ENCODE peak calls at places on chromosomes 16 and 17, in ten cellular contexts. One of them, this sample, is unnamed.

GRCh38 chr16:54359555-54359954 is 73.0 kb upstream of the IRX3 start:
- DNase-seq in right cardiac atrium: no peak
- DNase-seq in fibroblast of lung: no peak
- DNase-seq in SK-N-SH: no peak
- DNase-seq in IMR-90: no peak
- DNase-seq in Peyer's patch: no peak
- DNase-seq in tibial nerve: no peak
- DNase-seq in tibial artery: no peak
- DNase-seq in lower lobe of right lung: no peak
- DNase-seq in body of pancreas: no peak
- DNase-seq in this sample: no peak

GRCh38 chr17:75159196-75160031 is 5.1 kb upstream of the JPT1 start:
- DNase-seq in body of pancreas: no peak
- DNase-seq in Peyer's patch: peak; percentile 34
- DNase-seq in SK-N-SH: no peak
- DNase-seq in lower lobe of right lung: no peak
- DNase-seq in IMR-90: peak; percentile 78
- DNase-seq in tibial nerve: no peak
- DNase-seq in fibroblast of lung: peak; percentile 38
- DNase-seq in tibial artery: peak; percentile 16
- DNase-seq in right cardiac atrium: no peak
- DNase-seq in this sample: no peak

GRCh38 chr17:40348136-40348504 is 16.4 kb downstream of the GJD3 start:
- DNase-seq in lower lobe of right lung: no peak
- DNase-seq in body of pancreas: no peak
- DNase-seq in right cardiac atrium: no peak
- DNase-seq in Peyer's patch: no peak
- DNase-seq in SK-N-SH: no peak
- DNase-seq in IMR-90: no peak
- DNase-seq in fibroblast of lung: no peak
- DNase-seq in tibial artery: no peak
- DNase-seq in tibial nerve: no peak
- DNase-seq in this sample: no peak

GRCh38 chr17:51435641-51436091 is 175.3 kb downstream of the UTP18 start:
- DNase-seq in body of pancreas: peak; percentile 77
- DNase-seq in lower lobe of right lung: peak; percentile 61
- DNase-seq in SK-N-SH: peak; percentile 66
- DNase-seq in Peyer's patch: peak; percentile 48
- DNase-seq in tibial nerve: peak; percentile 17
- DNase-seq in fibroblast of lung: no peak
- DNase-seq in IMR-90: peak; percentile 4
- DNase-seq in tibial artery: no peak
- DNase-seq in right cardiac atrium: peak; percentile 57
- DNase-seq in this sample: peak; percentile 27

GRCh38 chr17:80877829-80878303 is 113.8 kb upstream of the CHMP6 start:
- DNase-seq in SK-N-SH: no peak
- DNase-seq in tibial nerve: no peak
- DNase-seq in fibroblast of lung: no peak
- DNase-seq in right cardiac atrium: no peak
- DNase-seq in Peyer's patch: peak; percentile 40
- DNase-seq in IMR-90: no peak
- DNase-seq in tibial artery: peak; percentile 45
- DNase-seq in body of pancreas: peak; percentile 4
- DNase-seq in lower lobe of right lung: peak; percentile 20
- DNase-seq in this sample: no peak

GRCh38 chr16:82580293-82580900 is 46.4 kb upstream of the CDH13 start:
- DNase-seq in tibial nerve: no peak
- DNase-seq in lower lobe of right lung: no peak
- DNase-seq in tibial artery: no peak
- DNase-seq in right cardiac atrium: no peak
- DNase-seq in body of pancreas: no peak
- DNase-seq in SK-N-SH: peak; percentile 22
- DNase-seq in Peyer's patch: peak; percentile 47
- DNase-seq in IMR-90: no peak
- DNase-seq in fibroblast of lung: no peak
- DNase-seq in this sample: no peak

GRCh38 chr16:78638371-78638770 is 538.9 kb downstream of the WWOX start:
- DNase-seq in right cardiac atrium: no peak
- DNase-seq in IMR-90: no peak
- DNase-seq in fibroblast of lung: no peak
- DNase-seq in tibial artery: no peak
- DNase-seq in tibial nerve: no peak
- DNase-seq in SK-N-SH: peak; percentile 13
- DNase-seq in body of pancreas: no peak
- DNase-seq in Peyer's patch: no peak
- DNase-seq in lower lobe of right lung: no peak
- DNase-seq in this sample: no peak

GRCh38 chr17:61209524-61209923 is 190.1 kb upstream of the TBX2 start:
- DNase-seq in IMR-90: no peak
- DNase-seq in lower lobe of right lung: no peak
- DNase-seq in tibial nerve: peak; percentile 21
- DNase-seq in body of pancreas: no peak
- DNase-seq in SK-N-SH: no peak
- DNase-seq in right cardiac atrium: no peak
- DNase-seq in tibial artery: no peak
- DNase-seq in fibroblast of lung: no peak
- DNase-seq in Peyer's patch: no peak
- DNase-seq in this sample: no peak

GRCh38 chr16:67100569-67101300 is 9.0 kb upstream of the PHAF1 start:
- DNase-seq in tibial nerve: no peak
- DNase-seq in body of pancreas: no peak
- DNase-seq in Peyer's patch: no peak
- DNase-seq in SK-N-SH: peak; percentile 44
- DNase-seq in IMR-90: peak; percentile 56
- DNase-seq in tibial artery: no peak
- DNase-seq in fibroblast of lung: peak; percentile 70
- DNase-seq in lower lobe of right lung: no peak
- DNase-seq in right cardiac atrium: no peak
- DNase-seq in this sample: no peak

GRCh38 chr17:42759982-42760651 is 910 bp upstream of the RAMP2 start:
- DNase-seq in body of pancreas: no peak
- DNase-seq in IMR-90: no peak
- DNase-seq in SK-N-SH: no peak
- DNase-seq in Peyer's patch: no peak
- DNase-seq in right cardiac atrium: no peak
- DNase-seq in fibroblast of lung: no peak
- DNase-seq in lower lobe of right lung: no peak
- DNase-seq in tibial nerve: no peak
- DNase-seq in tibial artery: no peak
- DNase-seq in this sample: no peak

GRCh38 chr17:57929392-57929791 is 25.8 kb downstream of the CUEDC1 start:
- DNase-seq in tibial artery: no peak
- DNase-seq in SK-N-SH: no peak
- DNase-seq in IMR-90: no peak
- DNase-seq in lower lobe of right lung: no peak
- DNase-seq in fibroblast of lung: no peak
- DNase-seq in right cardiac atrium: no peak
- DNase-seq in Peyer's patch: no peak
- DNase-seq in tibial nerve: no peak
- DNase-seq in body of pancreas: no peak
- DNase-seq in this sample: no peak

GRCh38 chr16:4303973-4304372 is 11.9 kb upstream of the GLIS2 start:
- DNase-seq in lower lobe of right lung: no peak
- DNase-seq in fibroblast of lung: no peak
- DNase-seq in tibial artery: no peak
- DNase-seq in SK-N-SH: peak; percentile 47
- DNase-seq in tibial nerve: no peak
- DNase-seq in right cardiac atrium: no peak
- DNase-seq in Peyer's patch: no peak
- DNase-seq in IMR-90: no peak
- DNase-seq in body of pancreas: no peak
- DNase-seq in this sample: no peak

GRCh38 chr17:81556863-81557262 is 4.7 kb upstream of the FAAP100 start:
- DNase-seq in body of pancreas: no peak
- DNase-seq in Peyer's patch: no peak
- DNase-seq in right cardiac atrium: no peak
- DNase-seq in SK-N-SH: no peak
- DNase-seq in IMR-90: no peak
- DNase-seq in lower lobe of right lung: no peak
- DNase-seq in tibial artery: no peak
- DNase-seq in tibial nerve: no peak
- DNase-seq in fibroblast of lung: no peak
- DNase-seq in this sample: no peak

GRCh38 chr16:88437367-88437964 is 15.6 kb upstream of the ZFPM1 start:
- DNase-seq in Peyer's patch: peak; percentile 76
- DNase-seq in tibial nerve: no peak
- DNase-seq in lower lobe of right lung: peak; percentile 69
- DNase-seq in right cardiac atrium: peak; percentile 61
- DNase-seq in fibroblast of lung: peak; percentile 26
- DNase-seq in body of pancreas: peak; percentile 59
- DNase-seq in tibial artery: no peak
- DNase-seq in IMR-90: peak; percentile 27
- DNase-seq in SK-N-SH: peak; percentile 95
- DNase-seq in this sample: no peak

GRCh38 chr17:31320231-31320630 is 1.2 kb downstream of the EVI2A start:
- DNase-seq in tibial nerve: no peak
- DNase-seq in right cardiac atrium: no peak
- DNase-seq in fibroblast of lung: no peak
- DNase-seq in Peyer's patch: no peak
- DNase-seq in IMR-90: no peak
- DNase-seq in body of pancreas: no peak
- DNase-seq in SK-N-SH: no peak
- DNase-seq in lower lobe of right lung: no peak
- DNase-seq in tibial artery: no peak
- DNase-seq in this sample: no peak

GRCh38 chr16:66616592-66616991 is 12.1 kb downstream of the CMTM3 start:
- DNase-seq in Peyer's patch: no peak
- DNase-seq in body of pancreas: no peak
- DNase-seq in IMR-90: peak; percentile 10
- DNase-seq in tibial artery: peak; percentile 42
- DNase-seq in right cardiac atrium: no peak
- DNase-seq in tibial nerve: no peak
- DNase-seq in fibroblast of lung: no peak
- DNase-seq in lower lobe of right lung: no peak
- DNase-seq in SK-N-SH: no peak
- DNase-seq in this sample: no peak

GRCh38 chr16:75000481-75001081 is 1.8 kb downstream of the ZNRF1 start:
- DNase-seq in tibial nerve: no peak
- DNase-seq in body of pancreas: no peak
- DNase-seq in lower lobe of right lung: no peak
- DNase-seq in fibroblast of lung: no peak
- DNase-seq in tibial artery: no peak
- DNase-seq in IMR-90: peak; percentile 37
- DNase-seq in right cardiac atrium: peak; percentile 22
- DNase-seq in Peyer's patch: no peak
- DNase-seq in SK-N-SH: peak; percentile 61
- DNase-seq in this sample: no peak

GRCh38 chr17:22707626-22708025 is 1015.3 kb downstream of the KCNJ18 start:
- DNase-seq in SK-N-SH: no peak
- DNase-seq in IMR-90: no peak
- DNase-seq in body of pancreas: no peak
- DNase-seq in tibial nerve: no peak
- DNase-seq in fibroblast of lung: no peak
- DNase-seq in Peyer's patch: no peak
- DNase-seq in tibial artery: no peak
- DNase-seq in right cardiac atrium: no peak
- DNase-seq in lower lobe of right lung: no peak
- DNase-seq in this sample: no peak

GRCh38 chr16:70709457-70709856 is 23.6 kb upstream of the MTSS2 start:
- DNase-seq in IMR-90: no peak
- DNase-seq in tibial artery: no peak
- DNase-seq in body of pancreas: no peak
- DNase-seq in fibroblast of lung: no peak
- DNase-seq in SK-N-SH: no peak
- DNase-seq in tibial nerve: no peak
- DNase-seq in Peyer's patch: no peak
- DNase-seq in lower lobe of right lung: no peak
- DNase-seq in right cardiac atrium: no peak
- DNase-seq in this sample: no peak
- H3K27ac ChIP-seq in IMR-90: no peak overlapping the region
- H3K27ac ChIP-seq in tibial artery: peak overlapping the region; percentile 100
- H3K27ac ChIP-seq in body of pancreas: no peak overlapping the region
- H3K27ac ChIP-seq in fibroblast of lung: no peak overlapping the region
- H3K27ac ChIP-seq in SK-N-SH: no peak overlapping the region
- H3K27ac ChIP-seq in tibial nerve: peak overlapping the region; percentile 87
- H3K27ac ChIP-seq in Peyer's patch: no peak overlapping the region
- H3K27ac ChIP-seq in lower lobe of right lung: peak overlapping the region; percentile 64
- H3K27ac ChIP-seq in right cardiac atrium: no peak overlapping the region
- H3K27ac ChIP-seq in this sample: no peak overlapping the region

DNA sequence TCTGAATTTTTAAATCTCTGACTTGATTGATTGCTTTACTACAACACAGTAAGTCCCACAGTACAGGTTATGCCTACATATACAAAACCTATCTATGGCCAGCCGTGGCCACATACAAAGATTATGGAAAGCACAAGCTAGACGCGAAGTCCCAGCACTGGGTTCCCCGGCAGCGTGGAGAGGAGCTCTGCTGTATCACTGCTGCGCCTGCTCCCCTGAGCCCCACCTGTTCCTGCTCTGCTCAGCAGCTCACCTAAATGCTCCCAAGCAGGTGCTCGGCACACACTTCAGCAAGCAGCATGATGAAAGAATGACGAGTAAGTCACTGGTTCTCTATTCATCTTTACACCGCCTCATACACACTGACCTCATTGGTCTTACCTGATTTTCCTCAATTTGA is 20.6 kb downstream of the ZDHHC7 start:
- DNase-seq in body of pancreas: no peak
- DNase-seq in lower lobe of right lung: peak; percentile 36
- DNase-seq in right cardiac atrium: no peak
- DNase-seq in tibial artery: no peak
- DNase-seq in fibroblast of lung: no peak
- DNase-seq in IMR-90: no peak
- DNase-seq in SK-N-SH: no peak
- DNase-seq in tibial nerve: no peak
- DNase-seq in Peyer's patch: no peak
- DNase-seq in this sample: no peak
- H3K4me1 ChIP-seq in body of pancreas: peaks cover 24% of the 10 kb centered on the region
- H3K4me1 ChIP-seq in lower lobe of right lung: peaks cover 52% of the 10 kb centered on the region
- H3K4me1 ChIP-seq in right cardiac atrium: no peaks in the 10 kb centered on the region
- H3K4me1 ChIP-seq in tibial artery: peaks cover 25% of the 10 kb centered on the region
- H3K4me1 ChIP-seq in fibroblast of lung: peaks cover 22% of the 10 kb centered on the region
- H3K4me1 ChIP-seq in IMR-90: peaks cover 42% of the 10 kb centered on the region
- H3K4me1 ChIP-seq in SK-N-SH: peaks cover 21% of the 10 kb centered on the region
- H3K4me1 ChIP-seq in tibial nerve: peaks cover 49% of the 10 kb centered on the region
- H3K4me1 ChIP-seq in Peyer's patch: peaks cover under 1% of the 10 kb centered on the region
- H3K4me1 ChIP-seq in this sample: no peaks in the 10 kb centered on the region

GRCh38 chr17:15966183-15966878 is 21.4 kb downstream of the ADORA2B start:
- DNase-seq in SK-N-SH: no peak
- DNase-seq in right cardiac atrium: no peak
- DNase-seq in fibroblast of lung: peak; percentile 22
- DNase-seq in Peyer's patch: no peak
- DNase-seq in lower lobe of right lung: peak; percentile 89
- DNase-seq in tibial artery: no peak
- DNase-seq in tibial nerve: no peak
- DNase-seq in body of pancreas: peak; percentile 75
- DNase-seq in IMR-90: peak; percentile 35
- DNase-seq in this sample: no peak
- H3K27me3 ChIP-seq in SK-N-SH: no peaks in the 10 kb centered on the region
- H3K27me3 ChIP-seq in right cardiac atrium: no peaks in the 10 kb centered on the region
- H3K27me3 ChIP-seq in fibroblast of lung: no peaks in the 10 kb centered on the region
- H3K27me3 ChIP-seq in Peyer's patch: no peaks in the 10 kb centered on the region
- H3K27me3 ChIP-seq in lower lobe of right lung: no peaks in the 10 kb centered on the region
- H3K27me3 ChIP-seq in tibial artery: peaks cover 2% of the 10 kb centered on the region
- H3K27me3 ChIP-seq in tibial nerve: no peaks in the 10 kb centered on the region
- H3K27me3 ChIP-seq in body of pancreas: no peaks in the 10 kb centered on the region
- H3K27me3 ChIP-seq in IMR-90: no peaks in the 10 kb centered on the region
- H3K27me3 ChIP-seq in this sample: no peaks in the 10 kb centered on the region

GRCh38 chr17:64993867-64994266 is 62.7 kb downstream of the GNA13 start:
- DNase-seq in IMR-90: no peak
- DNase-seq in SK-N-SH: no peak
- DNase-seq in body of pancreas: no peak
- DNase-seq in Peyer's patch: no peak
- DNase-seq in tibial nerve: no peak
- DNase-seq in right cardiac atrium: no peak
- DNase-seq in tibial artery: no peak
- DNase-seq in fibroblast of lung: no peak
- DNase-seq in lower lobe of right lung: no peak
- DNase-seq in this sample: no peak
- H3K27ac ChIP-seq in IMR-90: no peak overlapping the region
- H3K27ac ChIP-seq in SK-N-SH: no peak overlapping the region
- H3K27ac ChIP-seq in body of pancreas: no peak overlapping the region
- H3K27ac ChIP-seq in Peyer's patch: no peak overlapping the region
- H3K27ac ChIP-seq in tibial nerve: no peak overlapping the region
- H3K27ac ChIP-seq in right cardiac atrium: no peak overlapping the region
- H3K27ac ChIP-seq in tibial artery: no peak overlapping the region
- H3K27ac ChIP-seq in fibroblast of lung: no peak overlapping the region
- H3K27ac ChIP-seq in lower lobe of right lung: no peak overlapping the region
- H3K27ac ChIP-seq in this sample: no peak overlapping the region